ENCODE peak calls at places on chromosome 1, in seven cellular contexts. N is Panc1, Q is HCT116, I is SK-N-SH, Y is K562, A is GM12878, T is HepG2. L is an unnamed sample.

GRCh38 chr1:91018006-91018405 is 3.8 kb downstream of the ZNF644 start:
- DNase-seq in I (peak; percentile 10), N (no peak), Q (no peak), Y (no peak), T (peak; percentile 24), A (no peak), L (no peak)

GRCh38 chr1:67605209-67605780 is 79.7 kb upstream of the GADD45A start:
- DNase-seq in A (no peak), T (no peak), Q (no peak), I (no peak), Y (no peak), N (no peak), L (no peak)

GRCh38 chr1:229848762-229849677 is 218.0 kb upstream of the GALNT2 start:
- DNase-seq in A (no peak), N (no peak), I (peak; percentile 48), Y (peak; percentile 67), T (peak; percentile 38), Q (peak; percentile 39), L (no peak)

GRCh38 chr1:52867060-52867845 is 24.7 kb downstream of the ZYG11A start:
- DNase-seq in N (no peak), Q (no peak), T (no peak), A (peak; percentile 67), Y (no peak), I (no peak), L (no peak)

GRCh38 chr1:156684227-156684782 is 7.1 kb upstream of the NES start:
- DNase-seq in T (no peak), I (no peak), N (no peak), Y (no peak), Q (no peak), A (no peak), L (no peak)

GRCh38 chr1:171468120-171468790 is 17.1 kb upstream of the PRRC2C start:
- DNase-seq in Q (peak; percentile 37), N (peak; percentile 80), Y (no peak), I (no peak), A (no peak), T (no peak), L (no peak)

GRCh38 chr1:10516244-10516643 is 41.5 kb downstream of the PEX14 start:
- DNase-seq in T (peak; percentile 37), A (no peak), N (no peak), Q (no peak), I (no peak), Y (no peak), L (no peak)

GRCh38 chr1:106038260-106038659 is 1018.2 kb upstream of the PRMT6 start:
- DNase-seq in Q (no peak), A (no peak), T (no peak), Y (no peak), N (no peak), I (no peak), L (no peak)

GRCh38 chr1:15153184-15153841 is at the start of gene TMEM51:
- DNase-seq in Y (peak; percentile 87), A (no peak), I (peak; percentile 92), T (peak; percentile 60), N (no peak), Q (no peak), L (peak; percentile 41)

GRCh38 chr1:187517508-187517907 is 688.8 kb downstream of the PLA2G4A start:
- DNase-seq in Q (no peak), Y (no peak), I (no peak), N (no peak), T (no peak), A (no peak), L (no peak)

DNA sequence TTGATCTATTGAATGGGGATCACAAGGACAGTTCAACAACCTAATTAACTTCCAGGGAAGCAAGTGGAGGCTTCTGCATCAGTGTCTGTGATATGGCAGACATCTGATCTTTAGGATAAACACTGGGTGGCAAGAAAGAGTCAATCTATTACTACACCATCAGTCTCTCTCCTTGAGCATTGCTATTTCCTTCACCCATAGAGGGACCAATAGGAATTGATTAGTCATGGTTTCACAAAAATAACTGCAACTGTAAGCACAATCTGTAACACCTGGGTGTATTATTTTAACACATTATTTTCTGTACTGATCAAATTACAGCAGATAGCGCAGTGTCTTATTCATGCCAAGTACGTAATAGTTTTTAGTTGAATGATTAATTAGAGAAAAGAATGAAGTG is 50.3 kb downstream of the USP24 start:
- DNase-seq in I (no peak), T (no peak), Y (no peak), Q (no peak), A (no peak), N (no peak), L (no peak)
- TF ChIP-seq SIN3A in I (no peak), T (no peak), Y (no peak), Q (no peak), A (no peak), N (no peak), L (no peak)

GRCh38 chr1:94878329-94878728 is 48.6 kb downstream of the CNN3 start:
- DNase-seq in I (no peak), Q (no peak), T (no peak), Y (no peak), N (no peak), A (no peak), L (no peak)

GRCh38 chr1:94873520-94874351 is 53.2 kb downstream of the CNN3 start:
- DNase-seq in T (no peak), N (no peak), Y (no peak), A (no peak), Q (no peak), I (no peak), L (no peak)

GRCh38 chr1:94874423-94874822 is 52.5 kb downstream of the CNN3 start:
- DNase-seq in Q (no peak), Y (no peak), I (no peak), A (no peak), N (no peak), T (no peak), L (no peak)

GRCh38 chr1:94875794-94876193 is 51.1 kb downstream of the CNN3 start:
- DNase-seq in Q (no peak), A (no peak), Y (no peak), T (no peak), I (no peak), N (no peak), L (no peak)

DNA sequence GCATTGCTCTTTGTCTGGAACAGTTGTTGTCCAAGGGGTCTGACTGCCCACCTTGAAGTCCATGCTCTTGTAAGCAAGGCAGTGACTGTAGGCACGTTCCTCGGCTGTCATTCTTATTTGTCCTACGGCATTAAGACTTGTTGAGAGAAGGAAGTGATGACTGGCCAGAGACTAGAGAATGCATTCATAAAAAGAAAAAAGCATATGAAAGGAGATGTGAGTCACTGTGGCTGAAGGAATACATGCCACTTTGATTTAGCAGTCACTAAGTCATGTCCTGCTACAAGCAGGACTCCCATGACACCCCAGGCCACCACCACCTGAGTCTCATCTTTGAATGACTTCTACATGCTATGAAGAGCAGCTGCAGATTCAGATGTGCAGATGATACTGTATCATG is 50.5 kb downstream of the CNN3 start:
- DNase-seq in I (no peak), N (no peak), Q (no peak), Y (no peak), A (no peak), T (no peak), L (no peak)
- TF ChIP-seq SIN3A in I (no peak), N (no peak), Q (peak; percentile 16), Y (no peak), A (no peak), T (no peak), L (no peak)

DNA sequence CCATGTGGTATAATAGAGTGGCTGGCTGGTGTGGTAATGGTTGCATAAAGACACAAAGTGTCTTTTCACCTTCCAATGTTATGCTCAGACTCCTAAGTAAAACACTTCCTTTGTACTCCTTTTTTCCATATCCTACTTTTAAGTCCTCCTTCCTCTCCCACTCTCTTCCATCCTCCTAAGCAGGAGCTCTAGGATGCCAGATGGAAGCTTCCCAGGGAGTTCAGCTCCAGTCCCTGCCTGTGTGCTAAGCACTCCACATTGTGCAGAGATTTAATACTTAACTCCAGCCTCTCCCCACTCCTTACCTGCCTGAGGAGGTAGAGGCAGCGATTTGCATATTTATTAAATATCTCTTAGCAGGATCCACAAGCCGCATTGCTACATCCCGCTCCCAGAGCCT is 60.5 kb upstream of the IGSF21 start:
- DNase-seq in Y (no peak), A (no peak), T (no peak), N (no peak), Q (no peak), I (no peak), L (no peak)
- TF ChIP-seq SIN3A in Y (no peak), A (no peak), T (no peak), N (no peak), Q (no peak), I (no peak), L (no peak)

GRCh38 chr1:2934642-2935081 is 86.6 kb upstream of the ACTRT2 start:
- DNase-seq in Y (no peak), A (no peak), I (no peak), T (no peak), N (no peak), Q (no peak), L (no peak)
- TF ChIP-seq SIN3A in Y (no peak), A (no peak), I (no peak), T (no peak), N (no peak), Q (no peak), L (no peak)

GRCh38 chr1:245285168-245285567 is 130.4 kb downstream of the KIF26B start:
- DNase-seq in T (no peak), Y (no peak), A (no peak), I (no peak), Q (no peak), N (no peak), L (no peak)

GRCh38 chr1:245291351-245291750 is 136.6 kb downstream of the KIF26B start:
- DNase-seq in I (no peak), A (no peak), Q (no peak), Y (no peak), N (no peak), T (no peak), L (no peak)

GRCh38 chr1:245290836-245291235 is 136.1 kb downstream of the KIF26B start:
- DNase-seq in T (no peak), Q (no peak), A (no peak), N (no peak), I (no peak), Y (no peak), L (no peak)

GRCh38 chr1:245292141-245292540 is 137.4 kb downstream of the KIF26B start:
- DNase-seq in A (no peak), Y (no peak), N (no peak), T (no peak), Q (no peak), I (peak; percentile 37), L (no peak)

DNA sequence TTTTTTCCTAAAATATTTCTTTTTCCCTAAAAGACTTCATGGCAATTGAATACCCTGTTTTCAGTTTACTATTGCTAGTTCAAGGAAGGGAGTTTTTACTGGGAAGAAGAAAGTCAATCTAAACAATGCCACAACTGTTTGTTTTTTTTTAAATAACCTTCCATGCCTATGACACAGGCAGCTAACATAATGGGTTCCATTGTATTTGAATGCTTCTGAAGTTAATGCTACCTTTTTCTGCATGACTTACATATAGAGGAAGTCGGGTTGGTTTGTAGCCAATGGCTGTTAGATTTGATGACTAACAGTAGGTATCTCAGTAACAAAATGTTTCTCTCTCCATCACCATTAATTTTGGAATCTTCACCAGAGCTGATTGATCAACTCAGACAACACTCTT is 134.0 kb downstream of the KIF26B start:
- DNase-seq in Q (peak; percentile 10), Y (no peak), N (no peak), A (no peak), I (no peak), T (no peak), L (no peak)
- TF ChIP-seq SIN3A in Q (no peak), Y (no peak), N (no peak), A (no peak), I (no peak), T (no peak), L (no peak)

GRCh38 chr1:151568626-151569088 is 28.5 kb downstream of the TUFT1 start:
- DNase-seq in Y (no peak), Q (no peak), I (no peak), T (no peak), A (no peak), N (no peak), L (no peak)
- TF ChIP-seq SIN3A in Y (no peak), Q (no peak), I (no peak), T (no peak), A (no peak), N (no peak), L (no peak)

L was measured in H1.